ENCODE peak calls at places on chromosomes 1 and 21, in five cellular contexts. B, N, K, T and C are unnamed samples.

GRCh38 chr1:43363283-43363934 is 4.4 kb downstream of the ELOVL1 start:
- DNase-seq in B (no peak), N (no peak), K (no peak), T (no peak), C (no peak)

GRCh38 chr1:24142546-24143431 is at the start of gene IL22RA1:
- DNase-seq in B (no peak), N (no peak), K (no peak), T (peak), C (no peak)

GRCh38 chr1:165763442-165763841 is 5.2 kb downstream of the TMCO1 start:
- DNase-seq in B (no peak), N (no peak), K (no peak), T (no peak), C (no peak)

GRCh38 chr1:71414229-71414628 is 333.4 kb upstream of the ZRANB2 start:
- DNase-seq in B (no peak), N (no peak), K (no peak), T (no peak), C (no peak)

GRCh38 chr1:89802841-89803240 is 18.0 kb upstream of the LRRC8D start:
- DNase-seq in B (no peak), N (no peak), K (no peak), T (no peak), C (no peak)

GRCh38 chr21:29196664-29197052 is 66.2 kb downstream of the MAP3K7CL start:
- DNase-seq in B (no peak), N (no peak), K (no peak), T (no peak), C (no peak)

GRCh38 chr1:183138301-183138700 is 47.8 kb upstream of the LAMC2 start:
- DNase-seq in B (no peak), N (no peak), K (no peak), T (no peak), C (no peak)

GRCh38 chr1:151839457-151840409 is at the start of gene C2CD4D:
- DNase-seq in B (peak), N (no peak), K (peak), T (peak), C (peak)

GRCh38 chr1:184649500-184649899 is 105.2 kb downstream of the EDEM3 start:
- DNase-seq in B (no peak), N (no peak), K (no peak), T (no peak), C (no peak)